ENCODE peak calls at places on chromosomes 6 and 20, in four cellular contexts. One of them, this sample, is unnamed.

GRCh38 chr6:160927416-160927815 is 64.2 kb upstream of the MAP3K4 start:
- DNase-seq in HepG2: no peak
- DNase-seq in K562: no peak
- DNase-seq in HCT116: no peak
- DNase-seq in this sample: no peak

GRCh38 chr20:11153819-11154218 is 480.0 kb upstream of the JAG1 start:
- DNase-seq in HepG2: no peak
- DNase-seq in K562: no peak
- DNase-seq in HCT116: no peak
- DNase-seq in this sample: no peak

GRCh38 chr6:131910956-131911355 is 40.2 kb downstream of the CCN2 start:
- DNase-seq in HCT116: no peak
- DNase-seq in K562: no peak
- DNase-seq in HepG2: no peak
- DNase-seq in this sample: no peak

GRCh38 chr6:37667050-37667814 is 30.5 kb downstream of the MDGA1 start:
- DNase-seq in K562: peak
- DNase-seq in HCT116: no peak
- DNase-seq in HepG2: no peak
- DNase-seq in this sample: no peak

GRCh38 chr6:41767112-41767946 is 12.4 kb downstream of the FRS3 start:
- DNase-seq in HCT116: no peak
- DNase-seq in HepG2: peak
- DNase-seq in K562: peak
- DNase-seq in this sample: no peak

GRCh38 chr6:154537942-154538341 is 27.5 kb upstream of the CNKSR3 start:
- DNase-seq in HepG2: peak
- DNase-seq in K562: no peak
- DNase-seq in HCT116: no peak
- DNase-seq in this sample: no peak

GRCh38 chr20:63509088-63509564 is 10.2 kb upstream of the EEF1A2 start:
- DNase-seq in K562: no peak
- DNase-seq in HCT116: no peak
- DNase-seq in HepG2: no peak
- DNase-seq in this sample: no peak

GRCh38 chr20:48189177-48189576 is 403.9 kb upstream of the SULF2 start:
- DNase-seq in K562: no peak
- DNase-seq in HepG2: peak
- DNase-seq in HCT116: peak
- DNase-seq in this sample: no peak

GRCh38 chr6:90537027-90537426 is 49.8 kb downstream of the MAP3K7 start:
- DNase-seq in HCT116: no peak
- DNase-seq in HepG2: no peak
- DNase-seq in K562: no peak
- DNase-seq in this sample: no peak

GRCh38 chr6:146598785-146599405 is at the start of gene ADGB:
- DNase-seq in HepG2: peak
- DNase-seq in HCT116: no peak
- DNase-seq in K562: peak
- DNase-seq in this sample: no peak

GRCh38 chr6:19297880-19298279 is 539.3 kb upstream of the ID4 start:
- DNase-seq in HCT116: no peak
- DNase-seq in K562: no peak
- DNase-seq in HepG2: no peak
- DNase-seq in this sample: no peak

GRCh38 chr6:116298273-116298672 is 18.5 kb upstream of the TSPYL1 start:
- DNase-seq in HepG2: no peak
- DNase-seq in K562: no peak
- DNase-seq in HCT116: no peak
- DNase-seq in this sample: no peak

GRCh38 chr6:53424976-53425718 is 76.4 kb upstream of the ELOVL5 start:
- DNase-seq in HepG2: no peak
- DNase-seq in K562: no peak
- DNase-seq in HCT116: no peak
- DNase-seq in this sample: no peak

GRCh38 chr6:22838346-22838745 is 269.0 kb downstream of the HDGFL1 start:
- DNase-seq in HCT116: no peak
- DNase-seq in K562: no peak
- DNase-seq in HepG2: no peak
- DNase-seq in this sample: no peak

GRCh38 chr20:12978613-12979495 is 29.9 kb upstream of the SPTLC3 start:
- DNase-seq in K562: no peak
- DNase-seq in HCT116: no peak
- DNase-seq in HepG2: peak
- DNase-seq in this sample: no peak

GRCh38 chr6:130890531-130890950 is 63.3 kb downstream of the SMLR1 start:
- DNase-seq in HCT116: no peak
- DNase-seq in K562: no peak
- DNase-seq in HepG2: no peak
- DNase-seq in this sample: no peak

GRCh38 chr6:136947037-136947436 is 24.9 kb downstream of the SLC35D3 start:
- DNase-seq in HCT116: no peak
- DNase-seq in K562: no peak
- DNase-seq in HepG2: no peak
- DNase-seq in this sample: no peak

GRCh38 chr6:31272431-31272830 is 539 bp upstream of the HLA-C start:
- DNase-seq in HCT116: no peak
- DNase-seq in K562: no peak
- DNase-seq in HepG2: no peak
- DNase-seq in this sample: no peak

GRCh38 chr6:161212902-161213301 is 61.0 kb downstream of the AGPAT4 start:
- DNase-seq in HepG2: no peak
- DNase-seq in HCT116: no peak
- DNase-seq in K562: no peak
- DNase-seq in this sample: no peak

GRCh38 chr6:106014930-106015329 is 71.2 kb upstream of the PRDM1 start:
- DNase-seq in HCT116: no peak
- DNase-seq in K562: no peak
- DNase-seq in HepG2: no peak
- DNase-seq in this sample: no peak

GRCh38 chr6:148905901-148906300 is 159.1 kb downstream of the UST start:
- DNase-seq in HepG2: no peak
- DNase-seq in HCT116: no peak
- DNase-seq in K562: no peak
- DNase-seq in this sample: no peak

GRCh38 chr20:63174309-63175030 is 41.5 kb downstream of the YTHDF1 start:
- DNase-seq in HCT116: no peak
- DNase-seq in HepG2: no peak
- DNase-seq in K562: peak
- DNase-seq in this sample: no peak

GRCh38 chr20:45983279-45983743 is 11.3 kb upstream of the ZNF335 start:
- DNase-seq in K562: peak
- DNase-seq in HCT116: no peak
- DNase-seq in HepG2: no peak
- DNase-seq in this sample: no peak

GRCh38 chr6:5996701-5997419 is 9.9 kb downstream of the NRN1 start:
- DNase-seq in K562: no peak
- DNase-seq in HCT116: no peak
- DNase-seq in HepG2: no peak
- DNase-seq in this sample: no peak

GRCh38 chr6:69917834-69918233 is 51.5 kb downstream of the COL19A1 start:
- DNase-seq in HepG2: no peak
- DNase-seq in HCT116: peak
- DNase-seq in K562: no peak
- DNase-seq in this sample: no peak

GRCh38 chr6:15945593-15946159 is 183.2 kb upstream of the MYLIP start:
- DNase-seq in HepG2: no peak
- DNase-seq in K562: no peak
- DNase-seq in HCT116: no peak
- DNase-seq in this sample: no peak

GRCh38 chr6:3409699-3410384 is 47.0 kb downstream of the SLC22A23 start:
- DNase-seq in HepG2: peak
- DNase-seq in K562: peak
- DNase-seq in HCT116: no peak
- DNase-seq in this sample: no peak

GRCh38 chr20:50848846-50849673 is 54.2 kb downstream of the BCAS4 start:
- DNase-seq in HCT116: no peak
- DNase-seq in HepG2: no peak
- DNase-seq in K562: no peak
- DNase-seq in this sample: no peak

GRCh38 chr20:50510706-50511401 is 671 bp downstream of the PTPN1 start:
- DNase-seq in HepG2: peak
- DNase-seq in K562: no peak
- DNase-seq in HCT116: no peak
- DNase-seq in this sample: no peak

GRCh38 chr20:61324906-61325305 is 72.8 kb downstream of the CDH4 start:
- DNase-seq in HCT116: no peak
- DNase-seq in K562: no peak
- DNase-seq in HepG2: no peak
- DNase-seq in this sample: no peak

GRCh38 chr6:165178056-165178455 is 131.3 kb downstream of the C6orf118 start:
- DNase-seq in HCT116: no peak
- DNase-seq in K562: no peak
- DNase-seq in HepG2: no peak
- DNase-seq in this sample: no peak

DNA sequence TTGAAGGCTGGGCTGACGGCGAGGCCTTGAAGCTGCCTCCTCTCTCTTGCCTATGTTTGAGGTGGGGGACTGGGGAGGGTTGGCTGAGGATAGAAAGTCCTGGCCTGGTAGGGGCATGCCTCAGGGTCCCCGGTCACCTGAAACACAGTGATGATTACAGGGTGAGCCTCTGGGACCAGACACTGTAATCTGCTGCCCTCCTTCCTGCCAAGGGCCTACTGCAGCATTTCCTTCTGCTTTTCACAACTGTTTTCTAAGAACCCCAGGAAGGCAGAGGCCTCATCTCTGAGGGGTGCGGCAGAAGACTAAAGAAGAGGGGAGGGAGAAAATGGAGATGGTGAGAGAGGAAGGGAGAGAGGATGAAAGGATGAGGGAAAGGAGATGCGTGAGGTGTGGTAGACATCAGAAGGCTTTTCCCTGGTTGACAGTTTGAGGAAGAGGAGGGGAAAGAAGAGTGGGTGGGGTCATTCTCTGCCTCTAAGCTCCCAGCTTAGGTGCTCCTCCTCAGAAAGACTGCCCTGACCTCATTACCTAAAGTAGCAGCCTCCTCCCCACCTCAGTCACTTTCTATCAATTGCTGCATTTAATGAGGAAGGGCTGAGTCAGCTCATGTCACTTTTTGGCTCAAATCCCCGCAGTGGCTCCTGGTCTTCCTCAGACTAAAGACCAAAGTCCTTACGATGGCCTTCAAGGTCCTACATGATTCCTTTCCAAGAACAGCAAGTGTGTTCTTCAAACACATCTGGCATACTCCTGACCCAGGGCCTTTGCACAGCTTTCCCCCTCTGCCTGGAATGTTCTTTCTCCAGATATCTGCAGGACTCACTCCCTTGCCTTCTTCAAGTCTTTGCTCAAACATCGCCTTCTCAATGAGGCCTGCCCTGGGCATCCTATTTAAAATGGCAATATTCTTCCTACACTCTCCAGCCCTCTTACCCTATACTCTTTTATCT is 29.9 kb downstream of the VEGFA start:
- DNase-seq in HCT116: no peak
- DNase-seq in K562: no peak
- DNase-seq in HepG2: no peak
- DNase-seq in this sample: no peak
- TF ChIP-seq TCF7L2 in HCT116: no peak
- TF ChIP-seq TCF7L2 in K562: no peak
- TF ChIP-seq TCF7L2 in HepG2: no peak
- TF ChIP-seq TCF7L2 in this sample: no peak

DNA sequence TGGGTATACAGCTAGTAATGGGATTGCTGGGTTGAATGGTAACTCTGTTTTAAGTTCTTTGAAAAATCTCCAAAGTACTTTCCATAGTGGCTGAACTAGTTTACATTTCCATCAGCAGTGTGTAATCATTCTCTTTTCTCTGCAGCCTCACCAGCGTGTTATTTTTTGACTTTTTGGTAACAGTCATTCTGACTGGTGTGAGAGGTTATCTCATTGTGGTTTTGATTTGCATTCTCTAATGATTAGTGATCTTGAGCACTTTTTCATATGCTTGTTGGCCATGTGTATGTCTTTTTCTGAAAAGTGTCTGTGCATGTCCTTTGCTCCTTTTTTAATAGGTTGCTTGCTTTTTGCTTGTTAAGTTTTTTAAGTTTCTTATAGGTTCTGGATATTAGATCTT is 194.2 kb upstream of the PHACTR1 start:
- DNase-seq in HepG2: no peak
- DNase-seq in HCT116: no peak
- DNase-seq in K562: no peak
- DNase-seq in this sample: no peak
- TF ChIP-seq TCF7L2 in HepG2: no peak
- TF ChIP-seq TCF7L2 in HCT116: no peak
- TF ChIP-seq TCF7L2 in K562: no peak
- TF ChIP-seq TCF7L2 in this sample: no peak

GRCh38 chr6:158220786-158221442 is 52.8 kb downstream of the GTF2H5 start:
- DNase-seq in K562: peak
- DNase-seq in HepG2: peak
- DNase-seq in HCT116: peak
- DNase-seq in this sample: no peak

GRCh38 chr6:158218467-158218866 is 50.3 kb downstream of the GTF2H5 start:
- DNase-seq in HCT116: no peak
- DNase-seq in K562: no peak
- DNase-seq in HepG2: no peak
- DNase-seq in this sample: no peak

GRCh38 chr6:158222066-158222465 is 53.9 kb downstream of the GTF2H5 start:
- DNase-seq in HCT116: no peak
- DNase-seq in K562: no peak
- DNase-seq in HepG2: no peak
- DNase-seq in this sample: no peak

GRCh38 chr6:158223926-158224325 is 55.8 kb downstream of the GTF2H5 start:
- DNase-seq in HepG2: no peak
- DNase-seq in K562: no peak
- DNase-seq in HCT116: no peak
- DNase-seq in this sample: no peak

DNA sequence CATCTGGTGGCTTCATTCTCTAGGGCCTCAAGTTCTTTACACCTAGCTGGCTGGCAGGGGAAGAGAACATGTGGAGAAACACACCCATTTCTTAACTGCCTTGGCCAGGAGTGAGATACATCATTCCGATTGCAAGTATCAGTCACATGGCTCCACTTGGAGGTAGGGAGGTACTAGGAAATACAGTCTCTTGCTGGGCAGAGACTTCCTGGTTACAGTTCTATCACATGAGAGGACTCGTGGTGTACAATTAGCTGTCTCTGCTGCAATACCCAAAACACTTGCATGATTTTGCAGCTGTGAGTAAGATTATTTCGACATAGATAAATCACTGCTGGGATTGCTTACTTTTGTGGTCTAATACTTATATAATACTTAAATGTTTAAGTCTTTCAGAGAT is 51.1 kb downstream of the GTF2H5 start:
- DNase-seq in HepG2: no peak
- DNase-seq in K562: no peak
- DNase-seq in HCT116: no peak
- DNase-seq in this sample: no peak
- TF ChIP-seq TCF7L2 in HepG2: no peak
- TF ChIP-seq TCF7L2 in K562: no peak
- TF ChIP-seq TCF7L2 in HCT116: no peak
- TF ChIP-seq TCF7L2 in this sample: no peak

GRCh38 chr6:129662406-129662766 is 47.6 kb downstream of the ARHGAP18 start:
- DNase-seq in K562: no peak
- DNase-seq in HCT116: no peak
- DNase-seq in HepG2: no peak
- DNase-seq in this sample: no peak
- TF ChIP-seq TCF7L2 in K562: no peak
- TF ChIP-seq TCF7L2 in HCT116: no peak
- TF ChIP-seq TCF7L2 in HepG2: no peak
- TF ChIP-seq TCF7L2 in this sample: no peak

This sample was measured in Panc1.